ENCODE peak calls at places on chromosomes 13 and 19, in eight cellular contexts. F is A549; X is fibroblast of lung; M is mammary epithelial cell; D is CD8-positive, alpha-beta memory T cell; Z is heart right ventricle; L is transverse colon; Y is naive thymus-derived CD4-positive, alpha-beta T cell. O is an unnamed sample. For H3K4me1, the result is how much of the 10 kb centered on the place peaks cover.

GRCh38 chr13:87680298-87680697 is 9.1 kb downstream of the SLITRK5 start:
- DNase-seq in F (peak), M (no peak), X (no peak), D (no peak), Z (no peak), L (no peak), Y (no peak), O (no peak)

GRCh38 chr19:30082168-30082567 is 140.1 kb downstream of the URI1 start:
- DNase-seq in Y (no peak), D (no peak), M (no peak), F (no peak), X (no peak), Z (no peak), L (no peak), O (no peak)

GRCh38 chr19:33052352-33052972 is 12.2 kb downstream of the RHPN2 start:
- DNase-seq in F (peak), Z (no peak), X (peak), Y (no peak), L (peak), D (no peak), M (peak), O (no peak)

GRCh38 chr19:38538793-38539528 is 78.8 kb downstream of the MAP4K1 start:
- DNase-seq in X (peak), Y (peak), Z (no peak), F (no peak), D (peak), L (no peak), M (peak), O (peak)

GRCh38 chr19:43148233-43148632 is 38.1 kb downstream of the PSG5 start:
- DNase-seq in D (no peak), X (peak), Y (no peak), M (peak), F (no peak), L (no peak), Z (no peak), O (no peak)

GRCh38 chr19:29596885-29597525 is 9.1 kb upstream of the POP4 start:
- DNase-seq in Z (no peak), Y (no peak), X (no peak), L (no peak), D (no peak), F (peak), M (no peak), O (no peak)

GRCh38 chr13:107023335-107023734 is 455.4 kb upstream of the ARGLU1 start:
- DNase-seq in M (no peak), X (no peak), L (no peak), Y (no peak), D (no peak), F (no peak), Z (no peak), O (no peak)

GRCh38 chr19:10270616-10271394 is at the start of gene ICAM1:
- DNase-seq in F (no peak), L (peak), M (peak), X (peak), Z (peak), Y (peak), D (peak), O (no peak)

GRCh38 chr19:55459950-55460657 is 1.3 kb downstream of the ISOC2 start:
- DNase-seq in Y (no peak), M (no peak), Z (no peak), F (no peak), X (peak), D (no peak), L (no peak), O (peak)

GRCh38 chr19:56117376-56117884 is 3.7 kb downstream of the ZNF787 start:
- DNase-seq in L (peak), M (no peak), Z (no peak), Y (no peak), D (no peak), X (no peak), F (no peak), O (no peak)

GRCh38 chr19:48301886-48302599 is 23.3 kb upstream of the EMP3 start:
- DNase-seq in Y (no peak), X (no peak), L (no peak), M (no peak), Z (no peak), D (no peak), F (no peak), O (no peak)

GRCh38 chr19:48297975-48298374 is 27.4 kb upstream of the EMP3 start:
- DNase-seq in M (no peak), F (no peak), Z (no peak), X (no peak), D (no peak), Y (no peak), L (no peak), O (no peak)

GRCh38 chr19:48303866-48304265 is 21.5 kb upstream of the EMP3 start:
- DNase-seq in D (no peak), F (no peak), Y (no peak), Z (no peak), L (no peak), M (no peak), X (no peak), O (no peak)

GRCh38 chr19:48303367-48303766 is 22.0 kb upstream of the EMP3 start:
- DNase-seq in D (no peak), F (no peak), X (no peak), L (no peak), Z (no peak), Y (no peak), M (no peak), O (no peak)

DNA sequence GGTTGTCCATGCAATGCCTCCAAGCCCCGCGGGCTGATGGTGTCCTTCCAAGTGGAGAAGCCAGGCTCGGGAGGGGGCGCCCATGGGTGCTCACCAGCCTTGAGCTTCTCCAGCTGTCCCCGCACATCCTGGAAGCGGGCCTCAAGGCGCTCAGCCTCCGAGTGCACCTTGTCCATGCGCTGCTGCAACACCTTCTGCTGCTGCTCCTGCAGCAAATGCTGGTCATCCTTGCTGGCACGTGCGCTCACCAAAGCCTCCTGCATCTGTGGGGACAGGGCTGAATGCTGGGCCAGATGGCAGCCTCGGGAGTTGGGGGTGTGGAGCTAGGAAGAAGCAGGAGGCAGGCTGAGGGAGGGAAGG is 22.8 kb upstream of the EMP3 start:
- DNase-seq in D (no peak), X (no peak), L (no peak), F (no peak), Y (no peak), M (no peak), Z (no peak), O (no peak)
- H3K4me1 ChIP-seq in D (under half), X (under half), L (under half), F (under half), Y (under half), M (under half), Z (under half), O (under half)

GRCh38 chr19:50820549-50821247 is 2.9 kb downstream of the KLK1 start:
- DNase-seq in D (no peak), Y (no peak), Z (no peak), M (no peak), L (peak), X (no peak), F (no peak), O (no peak)

GRCh38 chr19:50820086-50820485 is 3.5 kb downstream of the KLK1 start:
- DNase-seq in F (no peak), Z (no peak), X (no peak), M (no peak), Y (no peak), D (no peak), L (peak), O (no peak)

GRCh38 chr19:50821622-50822021 is 2.0 kb downstream of the KLK1 start:
- DNase-seq in Y (no peak), L (no peak), X (no peak), Z (no peak), D (no peak), F (no peak), M (no peak), O (no peak)

GRCh38 chr19:50822661-50823208 is 852 bp downstream of the KLK1 start:
- DNase-seq in X (no peak), D (no peak), Y (no peak), F (no peak), L (no peak), M (no peak), Z (no peak), O (no peak)

GRCh38 chr19:50821248-50821612 is 2.4 kb downstream of the KLK1 start:
- DNase-seq in F (no peak), M (no peak), D (no peak), L (no peak), Y (no peak), X (no peak), Z (no peak), O (no peak)
- H3K4me3 ChIP-seq in F (no peak), M (no peak), D (no peak), L (peak), Y (no peak), X (no peak), Z (no peak), O (no peak)

GRCh38 chr19:13160557-13160956 is 10.3 kb downstream of the IER2 start:
- DNase-seq in D (no peak), Y (no peak), M (peak), Z (no peak), L (no peak), X (peak), F (peak), O (no peak)

GRCh38 chr19:13165091-13165997 is 15.1 kb downstream of the IER2 start:
- DNase-seq in M (no peak), Y (no peak), X (no peak), D (no peak), L (no peak), F (peak), Z (no peak), O (no peak)

GRCh38 chr19:13164370-13165090 is 14.3 kb downstream of the IER2 start:
- DNase-seq in D (peak), F (peak), L (peak), M (peak), Z (peak), Y (peak), X (peak), O (peak)

GRCh38 chr19:13163609-13164364 is 13.6 kb downstream of the IER2 start:
- DNase-seq in Z (peak), F (peak), M (peak), Y (no peak), D (no peak), X (peak), L (peak), O (peak)

GRCh38 chr19:13162749-13163608 is 12.8 kb downstream of the IER2 start:
- DNase-seq in L (peak), M (peak), D (peak), Y (peak), F (peak), X (peak), Z (peak), O (peak)
- H3K4me1 ChIP-seq in L (half or more), M (half or more), D (half or more), Y (half or more), F (half or more), X (under half), Z (half or more), O (under half)

DNA sequence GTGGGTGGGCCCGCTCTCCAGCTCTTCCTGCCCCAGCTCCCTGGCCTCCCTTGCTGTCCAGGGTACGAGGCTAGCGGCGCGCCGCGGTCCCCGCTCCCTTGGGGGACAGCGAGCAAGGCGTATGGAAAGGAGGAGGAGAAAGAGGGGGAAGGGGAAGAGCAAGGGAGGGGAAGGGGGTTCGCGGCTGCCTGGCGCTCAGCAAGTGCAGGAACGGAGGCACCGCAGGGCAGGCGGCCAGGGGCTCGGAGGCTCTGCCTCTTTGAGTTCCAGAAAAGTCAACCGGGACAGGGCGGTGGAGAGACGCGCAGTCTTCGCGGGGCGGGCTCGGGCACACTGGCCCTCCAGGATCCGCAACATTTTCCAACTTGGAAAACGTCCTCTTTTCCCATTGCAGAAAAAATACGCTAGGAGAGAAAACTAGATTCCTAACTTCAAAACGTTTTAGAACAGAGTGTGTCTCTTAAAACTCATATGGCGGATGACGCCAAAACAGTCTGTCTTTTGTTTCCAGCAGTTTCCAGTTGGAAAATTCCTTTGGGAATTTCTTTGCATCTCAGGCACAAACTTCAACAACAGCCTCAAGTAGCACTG is 23.1 kb upstream of the TNFRSF19 start:
- DNase-seq in X (peak), Z (peak), L (peak), M (peak), F (no peak), Y (no peak), D (no peak), O (no peak)
- H3K4me3 ChIP-seq in X (peak), Z (peak), L (peak), M (peak), F (peak), Y (no peak), D (no peak), O (no peak)

GRCh38 chr13:20715340-20715732 is 11.8 kb downstream of the IL17D start:
- DNase-seq in F (no peak), Y (no peak), Z (no peak), X (no peak), L (no peak), M (no peak), D (no peak), O (no peak)
- H3K4me1 ChIP-seq in F (under half), Y (under half), Z (under half), X (under half), L (under half), M (under half), D (under half), O (under half)

GRCh38 chr19:16887353-16888265 is 1.2 kb upstream of the F2RL3 start:
- DNase-seq in Y (no peak), D (no peak), M (no peak), F (no peak), Z (no peak), X (no peak), L (no peak), O (no peak)

GRCh38 chr19:16890461-16891184 is 1.8 kb downstream of the F2RL3 start:
- DNase-seq in Z (no peak), Y (no peak), D (no peak), X (no peak), L (no peak), F (no peak), M (no peak), O (no peak)

GRCh38 chr19:16889429-16889882 is 657 bp downstream of the F2RL3 start:
- DNase-seq in L (no peak), M (no peak), F (no peak), Y (no peak), X (no peak), D (no peak), Z (peak), O (no peak)

GRCh38 chr19:16889883-16890460 is 1.2 kb downstream of the F2RL3 start:
- DNase-seq in D (no peak), Y (no peak), F (no peak), X (no peak), L (no peak), M (no peak), Z (no peak), O (no peak)

GRCh38 chr19:16888629-16889371 is at the start of gene F2RL3:
- DNase-seq in D (no peak), X (no peak), Y (no peak), L (peak), Z (peak), F (no peak), M (no peak), O (no peak)
- H3K4me3 ChIP-seq in D (no peak), X (no peak), Y (no peak), L (no peak), Z (peak), F (no peak), M (no peak), O (no peak)

DNA sequence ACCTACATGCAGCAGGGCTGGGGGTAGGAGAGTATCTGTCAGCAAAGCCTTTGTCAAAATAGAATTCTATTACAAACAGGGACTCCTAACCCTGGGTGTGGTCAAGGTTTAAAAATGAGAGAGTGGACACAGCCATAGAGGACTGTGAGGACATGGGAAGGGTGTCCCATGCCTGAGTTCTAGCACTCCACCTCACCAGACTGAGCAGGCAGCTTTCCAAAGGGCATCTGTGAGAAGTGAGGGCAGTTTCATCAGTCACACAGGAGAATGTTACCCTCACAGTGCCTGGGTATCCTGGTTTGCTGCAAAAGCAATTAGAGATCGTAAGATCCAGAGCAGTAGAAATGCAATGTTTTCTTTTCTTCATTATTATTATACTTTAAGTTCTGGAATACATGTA is 174.9 kb upstream of the UBL3 start:
- DNase-seq in Y (no peak), M (no peak), D (no peak), L (no peak), F (no peak), Z (no peak), X (no peak), O (no peak)
- H3K4me1 ChIP-seq in Y (under half), M (under half), D (under half), L (under half), F (under half), Z (under half), X (under half), O (under half)

GRCh38 chr13:40121711-40122110 is 466.2 kb downstream of the COG6 start:
- DNase-seq in L (no peak), Y (no peak), F (no peak), Z (no peak), M (no peak), D (no peak), X (no peak), O (no peak)

GRCh38 chr13:40119852-40120251 is 464.4 kb downstream of the COG6 start:
- DNase-seq in D (no peak), Z (no peak), L (no peak), Y (no peak), X (no peak), M (no peak), F (no peak), O (no peak)

GRCh38 chr13:40118337-40118736 is 462.9 kb downstream of the COG6 start:
- DNase-seq in D (no peak), X (no peak), M (no peak), F (no peak), Y (no peak), L (no peak), Z (no peak), O (no peak)

GRCh38 chr13:40120288-40120687 is 464.8 kb downstream of the COG6 start:
- DNase-seq in D (no peak), F (no peak), Z (no peak), Y (no peak), L (no peak), M (peak), X (peak), O (peak)

GRCh38 chr13:40120781-40121180 is 465.3 kb downstream of the COG6 start:
- DNase-seq in X (peak), M (no peak), L (no peak), F (no peak), Y (no peak), D (no peak), Z (no peak), O (peak)
- H3K4me3 ChIP-seq in X (no peak), M (no peak), L (no peak), F (no peak), Y (no peak), D (no peak), Z (no peak), O (no peak)

DNA sequence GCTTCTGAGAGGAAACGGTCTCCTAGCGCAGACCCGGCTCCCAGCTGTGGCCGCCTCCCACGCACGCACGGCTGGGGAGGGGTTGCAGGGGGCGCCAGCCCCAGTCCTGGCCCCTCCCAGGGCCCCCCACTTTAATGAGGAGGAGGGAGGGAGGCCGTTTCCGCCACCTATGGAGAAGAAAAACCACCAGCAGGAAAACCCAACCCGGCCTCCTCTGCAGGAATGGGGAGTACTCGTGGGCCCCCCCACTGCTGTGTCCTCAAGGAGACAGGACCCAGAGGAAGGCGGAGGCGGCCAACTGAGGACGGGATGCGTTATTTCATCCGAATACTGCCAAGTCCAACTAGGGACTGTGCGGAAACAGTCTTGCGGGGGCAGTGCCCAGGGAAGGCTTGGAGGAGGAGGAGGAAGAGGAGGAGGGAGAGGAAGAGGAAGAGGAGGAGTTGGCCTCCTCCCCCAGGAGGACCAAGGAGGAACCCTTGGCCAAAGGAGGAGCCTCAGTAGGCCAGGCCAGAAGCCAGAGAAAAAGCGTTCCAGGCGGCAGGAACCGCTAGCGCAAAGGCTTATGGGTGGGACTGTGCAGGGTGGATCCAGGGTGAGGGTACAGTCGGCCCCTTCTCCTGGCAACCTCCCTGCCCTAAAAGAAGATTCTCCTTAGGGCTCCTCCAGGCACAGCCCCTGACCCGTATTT is 3.9 kb upstream of the SSBP4 start:
- DNase-seq in M (no peak), X (peak), Z (peak), L (peak), F (no peak), Y (no peak), D (no peak), O (no peak)
- H3K4me1 ChIP-seq in M (under half), X (under half), Z (half or more), L (half or more), F (under half), Y (under half), D (half or more), O (under half)

O was measured in HAP-1.